ENCODE peak calls at places on chromosome 20, in five cellular contexts. T, A, Z, S and R are unnamed samples.
A peak's percentile ranks its signal among the peaks of the same experiment; 100 is the strongest.

GRCh38 chr20:7967199-7967844 is 27.1 kb upstream of the HAO1 start:
- DNase-seq in T (no peak), Z (peak; percentile 82), S (no peak), A (peak; percentile 6), R (no peak)

GRCh38 chr20:47740225-47741184 is 44.8 kb downstream of the SULF2 start:
- DNase-seq in S (peak; percentile 62), Z (peak; percentile 19), A (no peak), T (peak; percentile 80), R (no peak)

GRCh38 chr20:18545566-18545965 is 21.7 kb upstream of the SMIM26 start:
- DNase-seq in T (no peak), Z (no peak), S (no peak), A (no peak), R (no peak)

GRCh38 chr20:41643504-41643938 is 25.3 kb upstream of the CHD6 start:
- DNase-seq in S (peak; percentile 18), T (no peak), A (peak; percentile 80), Z (peak; percentile 96), R (peak; percentile 60)

GRCh38 chr20:17939622-17940446 is 28.8 kb downstream of the SNX5 start:
- DNase-seq in T (no peak), A (no peak), S (no peak), Z (no peak), R (no peak)

GRCh38 chr20:2887715-2888114 is 14.4 kb downstream of the PTPRA start:
- DNase-seq in A (no peak), T (no peak), Z (no peak), S (no peak), R (no peak)

GRCh38 chr20:4601630-4602296 is 119.9 kb upstream of the PRND start:
- DNase-seq in Z (no peak), S (no peak), T (no peak), A (no peak), R (no peak)

GRCh38 chr20:17969884-17970409 is 1.1 kb downstream of the MGME1 start:
- DNase-seq in T (peak; percentile 89), S (peak; percentile 40), Z (peak; percentile 53), A (peak; percentile 70), R (no peak)

GRCh38 chr20:48308232-48308781 is 519.5 kb downstream of the PREX1 start:
- DNase-seq in A (no peak), Z (no peak), S (no peak), T (no peak), R (no peak)

GRCh38 chr20:21191839-21192238 is 66.0 kb downstream of the KIZ start:
- DNase-seq in T (no peak), Z (peak; percentile 62), S (no peak), A (no peak), R (no peak)

GRCh38 chr20:49893242-49894072 is 21.9 kb downstream of the SPATA2 start:
- DNase-seq in T (peak; percentile 42), Z (peak; percentile 30), S (no peak), A (peak; percentile 14), R (no peak)

GRCh38 chr20:35619196-35620095 is 3.8 kb downstream of the SPAG4 start:
- DNase-seq in A (peak; percentile 78), S (peak; percentile 96), T (peak; percentile 94), Z (peak; percentile 86), R (peak; percentile 54)

GRCh38 chr20:36181934-36182603 is 27.5 kb downstream of the EPB41L1 start:
- DNase-seq in Z (peak; percentile 68), A (peak; percentile 87), S (no peak), T (no peak), R (peak; percentile 21)

GRCh38 chr20:17972121-17972520 is 3.3 kb downstream of the MGME1 start:
- DNase-seq in A (peak; percentile 42), Z (peak; percentile 40), T (no peak), S (no peak), R (no peak)

GRCh38 chr20:25683050-25683449 is 13.6 kb downstream of the ZNF337 start:
- DNase-seq in Z (no peak), S (no peak), A (no peak), T (no peak), R (no peak)

GRCh38 chr20:57676517-57677322 is 33.1 kb downstream of the PMEPA1 start:
- DNase-seq in T (no peak), S (no peak), A (no peak), Z (peak; percentile 13), R (no peak)

GRCh38 chr20:41440882-41441281 is 74.3 kb upstream of the EMILIN3 start:
- DNase-seq in Z (no peak), A (no peak), T (no peak), S (no peak), R (no peak)

GRCh38 chr20:3818155-3819151 is 1.9 kb upstream of the AP5S1 start:
- DNase-seq in Z (peak; percentile 85), S (peak; percentile 89), A (peak; percentile 87), T (peak; percentile 81), R (peak; percentile 77)

GRCh38 chr20:2217857-2218529 is 77.8 kb upstream of the TGM3 start:
- DNase-seq in T (no peak), A (no peak), S (no peak), Z (no peak), R (no peak)

GRCh38 chr20:18840248-18840645 is 26.7 kb downstream of the SCP2D1 start:
- DNase-seq in T (no peak), A (no peak), S (no peak), Z (no peak), R (no peak)

GRCh38 chr20:41177636-41178035 is 40.3 kb downstream of the PLCG1 start:
- DNase-seq in Z (peak; percentile 92), S (peak; percentile 21), T (no peak), A (peak; percentile 87), R (peak; percentile 64)

GRCh38 chr20:60065741-60066437 is 107.7 kb downstream of the CDH26 start:
- DNase-seq in S (no peak), Z (no peak), A (no peak), T (no peak), R (no peak)

GRCh38 chr20:43123180-43123579 is 66.5 kb downstream of the PTPRT start:
- DNase-seq in A (no peak), T (no peak), S (no peak), Z (no peak), R (no peak)

GRCh38 chr20:19735446-19735845 is 22.6 kb upstream of the RIN2 start:
- DNase-seq in T (no peak), A (peak; percentile 73), S (peak; percentile 95), Z (peak; percentile 88), R (no peak)

GRCh38 chr20:57840066-57840465 is 130.3 kb upstream of the PMEPA1 start:
- DNase-seq in A (no peak), Z (no peak), S (no peak), T (no peak), R (no peak)

DNA sequence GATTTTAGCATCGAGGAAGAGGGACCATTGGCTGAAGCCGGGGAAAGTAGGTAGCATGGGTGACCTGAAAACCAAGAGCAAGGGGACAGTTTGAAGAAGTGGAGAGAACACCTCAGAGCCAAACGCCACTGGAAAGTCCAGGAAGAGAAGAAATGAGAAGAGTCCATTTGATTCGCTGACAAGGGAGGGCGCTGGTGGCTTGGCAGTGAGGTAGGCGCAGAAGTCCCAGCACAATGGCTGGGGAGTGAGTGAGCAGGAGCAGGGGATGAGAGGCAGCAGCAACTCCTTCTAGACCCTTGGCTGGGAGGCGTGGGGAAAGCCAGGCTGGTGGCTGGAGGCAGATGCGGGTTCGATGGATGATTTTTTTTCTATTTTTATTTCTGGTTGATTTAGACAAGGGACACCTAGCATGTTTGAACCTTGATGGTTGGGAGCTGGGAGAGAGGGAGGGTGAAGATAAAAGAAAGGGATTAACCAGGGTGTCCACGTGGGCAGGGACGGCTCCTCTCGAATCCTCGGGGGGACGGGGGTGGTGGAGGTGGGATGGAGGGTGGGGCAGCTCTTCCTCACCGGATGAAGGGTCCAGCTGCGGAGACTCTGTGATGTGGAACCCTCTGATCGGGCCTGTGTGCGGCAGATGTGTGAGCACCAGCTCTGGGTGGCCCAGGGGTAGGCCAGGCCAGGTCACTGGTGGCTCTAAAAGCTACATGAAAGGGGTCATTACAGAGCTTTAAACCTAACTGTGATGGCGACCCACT is 164.2 kb downstream of the NFATC2 start:
- DNase-seq in S (no peak), T (peak; percentile 67), Z (no peak), A (no peak), R (no peak)
- TF ChIP-seq CTCF in S (no peak), T (no peak), Z (no peak), A (peak; percentile 24), R (no peak)

GRCh38 chr20:56469077-56469449 is 636 bp downstream of the RTF2 start:
- DNase-seq in S (no peak), Z (no peak), T (no peak), A (no peak), R (no peak)

GRCh38 chr20:56465997-56466396 is 2.4 kb upstream of the RTF2 start:
- DNase-seq in Z (no peak), A (no peak), S (no peak), T (no peak), R (no peak)

GRCh38 chr20:56468317-56469076 is at the start of gene RTF2:
- DNase-seq in A (peak; percentile 96), Z (peak; percentile 98), S (peak; percentile 74), T (peak; percentile 98), R (peak; percentile 88)

GRCh38 chr20:56463428-56463827 is 5.0 kb upstream of the RTF2 start:
- DNase-seq in S (no peak), Z (no peak), A (no peak), T (no peak), R (no peak)

GRCh38 chr20:56467969-56468316 is 484 bp upstream of the RTF2 start:
- DNase-seq in S (no peak), Z (no peak), T (no peak), A (no peak), R (no peak)
- H3K27ac ChIP-seq in S (peak overlapping the region; percentile 78), Z (no peak overlapping the region), T (peak overlapping the region; percentile 88), A (peak overlapping the region; percentile 72), R (peak overlapping the region; percentile 92)

DNA sequence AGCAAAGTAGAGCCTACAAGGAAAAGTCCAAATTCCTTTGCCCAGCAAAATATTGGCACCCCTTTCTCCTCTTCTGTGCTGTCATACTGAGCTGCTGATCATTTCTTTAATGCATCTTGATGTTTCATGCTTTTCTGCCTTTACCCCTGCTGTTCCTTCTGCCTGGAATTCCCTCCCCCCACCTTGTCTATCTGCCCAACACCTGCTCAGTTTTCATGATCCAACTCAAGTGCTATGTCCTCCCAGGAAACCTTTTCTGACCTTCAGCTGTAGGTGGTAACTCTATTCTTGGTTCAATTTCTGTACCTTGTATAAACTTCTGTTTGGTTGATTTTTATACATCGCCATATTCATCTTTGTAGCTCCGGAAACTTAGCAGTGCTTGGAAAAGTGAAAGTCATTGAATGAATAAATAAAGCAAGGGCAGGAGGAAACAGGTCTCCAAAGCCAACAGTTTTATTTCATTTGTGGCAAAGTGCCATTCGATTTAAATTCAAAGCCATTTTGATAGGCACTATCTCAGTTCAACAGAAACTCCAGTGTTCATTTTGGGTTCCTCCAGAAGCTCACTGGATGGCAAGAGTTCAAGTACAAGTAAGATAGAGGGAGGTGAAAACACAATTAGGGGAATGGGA is 10.4 kb upstream of the BMP2 start:
- DNase-seq in T (no peak), Z (no peak), S (no peak), A (no peak), R (no peak)
- H3K4me3 ChIP-seq in T (no peak overlapping the region), Z (no peak overlapping the region), S (no peak overlapping the region), A (no peak overlapping the region), R (no peak overlapping the region)

DNA sequence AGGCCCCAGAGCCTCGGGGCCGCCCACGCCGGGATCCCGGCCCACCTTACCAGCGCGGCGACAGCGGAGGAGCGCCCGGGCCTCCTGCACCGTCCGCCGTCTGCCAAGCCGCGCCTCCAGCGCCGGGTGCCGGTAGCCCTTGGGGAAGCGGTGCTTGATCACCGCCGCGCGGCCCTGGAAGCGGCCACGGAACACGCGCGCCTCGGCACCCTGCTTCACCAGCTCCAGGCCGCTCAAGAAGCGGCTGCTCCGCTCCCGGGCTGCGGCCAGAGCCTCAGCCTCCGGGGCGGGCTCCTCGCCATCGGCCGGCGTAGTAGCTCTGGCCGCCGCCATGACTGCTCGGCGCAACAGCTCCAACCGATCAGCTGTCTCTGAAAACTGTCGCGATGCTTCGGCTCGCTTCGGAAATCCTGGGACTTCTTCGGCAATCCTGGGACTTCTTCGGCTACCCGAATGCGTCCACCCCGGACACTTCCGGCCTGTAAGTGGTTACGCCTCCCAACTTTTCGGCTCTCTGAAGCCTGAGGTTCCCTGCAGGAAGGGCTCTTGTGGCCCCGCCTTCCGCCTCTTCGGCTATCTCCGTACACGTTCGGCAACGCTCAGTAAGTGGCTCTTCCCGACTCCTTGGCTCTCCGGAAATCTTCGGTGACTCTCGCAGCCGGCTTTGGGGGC is at the start of gene TP53RK:
- DNase-seq in A (peak; percentile 100), T (peak; percentile 99), Z (peak; percentile 100), S (peak; percentile 98), R (peak; percentile 100)
- TF ChIP-seq CTCF in A (peak; percentile 22), T (peak; percentile 50), Z (no peak), S (no peak), R (peak; percentile 25)